ENCODE peak calls at places on chromosomes 16 and 17, in six cellular contexts. I is SK-N-SH, Y is H1, Q is GM12878, Z is HepG2, H is K562. S is an unnamed sample.

GRCh38 chr16:70437582-70438324 is 1.1 kb downstream of the ST3GAL2 start:
- DNase-seq in I (peak), Y (no peak), Q (no peak), Z (no peak), H (no peak), S (no peak)

GRCh38 chr16:57694556-57695377 is at the start of gene DRC7:
- DNase-seq in I (peak), Y (peak), Q (no peak), Z (peak), H (peak), S (peak)

GRCh38 chr17:44830359-44831269 is 527 bp upstream of the GJC1 start:
- DNase-seq in I (no peak), Y (peak), Q (no peak), Z (no peak), H (no peak), S (no peak)

GRCh38 chr17:81000631-81001357 is 9.2 kb downstream of the CHMP6 start:
- DNase-seq in I (peak), Y (no peak), Q (no peak), Z (peak), H (no peak), S (no peak)

GRCh38 chr16:87486282-87486681 is 6.5 kb downstream of the ZCCHC14 start:
- DNase-seq in I (no peak), Y (no peak), Q (no peak), Z (no peak), H (no peak), S (no peak)

GRCh38 chr17:2885751-2886150 is 89.5 kb downstream of the RAP1GAP2 start:
- DNase-seq in I (peak), Y (no peak), Q (no peak), Z (no peak), H (no peak), S (no peak)

GRCh38 chr16:23408242-23409201 is 44.5 kb downstream of the COG7 start:
- DNase-seq in I (peak), Y (no peak), Q (no peak), Z (no peak), H (no peak), S (no peak)

GRCh38 chr17:73907601-73907910 is 263.3 kb upstream of the SDK2 start:
- DNase-seq in I (no peak), Y (no peak), Q (no peak), Z (no peak), H (peak), S (no peak)

GRCh38 chr17:68840073-68840472 is 115.1 kb downstream of the ABCA8 start:
- DNase-seq in I (no peak), Y (no peak), Q (no peak), Z (no peak), H (no peak), S (no peak)

GRCh38 chr17:82939213-82940030 is 99.6 kb upstream of the ZNF750 start:
- DNase-seq in I (no peak), Y (no peak), Q (no peak), Z (no peak), H (no peak), S (no peak)

GRCh38 chr17:59754547-59754946 is 47.1 kb downstream of the VMP1 start:
- DNase-seq in I (no peak), Y (no peak), Q (no peak), Z (peak), H (peak), S (no peak)

GRCh38 chr17:60102632-60103047 is 23.9 kb upstream of the HEATR6 start:
- DNase-seq in I (no peak), Y (no peak), Q (no peak), Z (no peak), H (no peak), S (peak)

GRCh38 chr16:19872179-19872863 is 12.3 kb downstream of the GPRC5B start:
- DNase-seq in I (no peak), Y (no peak), Q (no peak), Z (no peak), H (no peak), S (no peak)

GRCh38 chr16:69927056-69927757 is 23.9 kb upstream of the CLEC18A start:
- DNase-seq in I (no peak), Y (no peak), Q (no peak), Z (peak), H (no peak), S (no peak)

GRCh38 chr16:11131706-11132105 is 124.3 kb downstream of the SOCS1 start:
- DNase-seq in I (peak), Y (no peak), Q (no peak), Z (no peak), H (no peak), S (no peak)

GRCh38 chr17:49951362-49952080 is 17.5 kb upstream of the DLX4 start:
- DNase-seq in I (peak), Y (no peak), Q (no peak), Z (no peak), H (no peak), S (no peak)

GRCh38 chr17:42286411-42287295 is 1.6 kb upstream of the STAT5A start:
- DNase-seq in I (peak), Y (no peak), Q (no peak), Z (no peak), H (no peak), S (no peak)

GRCh38 chr16:90019543-90020259 is 445 bp upstream of the DBNDD1 start:
- DNase-seq in I (peak), Y (no peak), Q (no peak), Z (peak), H (peak), S (no peak)

GRCh38 chr17:30379303-30380105 is 777 bp downstream of the CPD start:
- DNase-seq in I (peak), Y (no peak), Q (no peak), Z (no peak), H (peak), S (peak)

GRCh38 chr17:75910699-75911098 is 6.0 kb upstream of the MRPL38 start:
- DNase-seq in I (no peak), Y (no peak), Q (no peak), Z (no peak), H (no peak), S (no peak)

GRCh38 chr17:48333034-48333491 is 97.0 kb downstream of the SKAP1 start:
- DNase-seq in I (no peak), Y (no peak), Q (no peak), Z (no peak), H (no peak), S (no peak)

GRCh38 chr17:48336986-48337385 is 93.0 kb downstream of the SKAP1 start:
- DNase-seq in I (no peak), Y (no peak), Q (no peak), Z (no peak), H (no peak), S (no peak)

GRCh38 chr17:48338720-48339119 is 91.3 kb downstream of the SKAP1 start:
- DNase-seq in I (no peak), Y (no peak), Q (no peak), Z (no peak), H (no peak), S (no peak)

GRCh38 chr17:48335168-48335567 is 94.8 kb downstream of the SKAP1 start:
- DNase-seq in I (no peak), Y (no peak), Q (no peak), Z (no peak), H (no peak), S (no peak)

DNA sequence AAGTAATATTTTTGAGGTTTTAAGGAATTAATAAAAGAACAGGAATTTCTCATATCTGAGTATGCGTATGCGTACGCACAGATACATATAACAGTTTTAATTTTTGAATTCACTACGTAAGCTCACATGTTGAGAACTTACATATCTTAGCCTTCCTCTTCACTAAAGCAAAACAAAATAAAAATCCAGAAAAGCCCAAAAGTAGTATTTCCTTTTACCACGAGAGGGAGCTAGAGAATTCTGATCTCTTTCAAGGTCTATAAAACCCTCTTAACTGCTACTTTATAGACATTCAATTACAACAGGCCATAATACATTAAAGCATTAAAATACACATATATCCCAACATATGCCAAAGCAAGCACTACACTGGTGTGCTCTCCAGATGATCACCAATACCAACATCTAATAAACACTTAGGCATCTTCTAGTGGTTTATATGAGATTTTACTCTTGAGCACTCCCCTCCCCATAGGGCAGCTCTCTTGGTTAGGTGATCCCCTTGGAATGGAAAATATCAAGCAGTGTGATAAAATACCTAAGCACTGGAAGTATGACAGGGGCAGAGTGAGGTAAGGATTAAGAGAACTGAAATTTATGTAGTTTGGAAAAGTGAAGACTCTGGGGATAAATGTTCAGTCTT is 94.0 kb downstream of the SKAP1 start:
- DNase-seq in I (peak), Y (no peak), Q (peak), Z (peak), H (peak), S (no peak)
- TF ChIP-seq GABPA in I (no peak), Y (no peak), Q (no peak), Z (no peak), H (no peak), S (no peak)

GRCh38 chr16:9969580-9969979 is 212.6 kb downstream of the GRIN2A start:
- DNase-seq in I (no peak), Y (no peak), Q (no peak), Z (no peak), H (no peak), S (no peak)
- TF ChIP-seq CTCF in I (no peak), Y (peak), Q (no peak), Z (no peak), H (no peak), S (no peak)

GRCh38 chr16:1056196-1056595 is 16.4 kb upstream of the SSTR5 start:
- DNase-seq in I (no peak), Y (no peak), Q (no peak), Z (no peak), H (no peak), S (no peak)

GRCh38 chr16:1058216-1058615 is 14.3 kb upstream of the SSTR5 start:
- DNase-seq in I (no peak), Y (no peak), Q (no peak), Z (no peak), H (no peak), S (no peak)

GRCh38 chr16:1055557-1055924 is 17.0 kb upstream of the SSTR5 start:
- DNase-seq in I (no peak), Y (no peak), Q (no peak), Z (no peak), H (no peak), S (no peak)

GRCh38 chr16:1059310-1059709 is 13.2 kb upstream of the SSTR5 start:
- DNase-seq in I (no peak), Y (no peak), Q (no peak), Z (no peak), H (no peak), S (no peak)

DNA sequence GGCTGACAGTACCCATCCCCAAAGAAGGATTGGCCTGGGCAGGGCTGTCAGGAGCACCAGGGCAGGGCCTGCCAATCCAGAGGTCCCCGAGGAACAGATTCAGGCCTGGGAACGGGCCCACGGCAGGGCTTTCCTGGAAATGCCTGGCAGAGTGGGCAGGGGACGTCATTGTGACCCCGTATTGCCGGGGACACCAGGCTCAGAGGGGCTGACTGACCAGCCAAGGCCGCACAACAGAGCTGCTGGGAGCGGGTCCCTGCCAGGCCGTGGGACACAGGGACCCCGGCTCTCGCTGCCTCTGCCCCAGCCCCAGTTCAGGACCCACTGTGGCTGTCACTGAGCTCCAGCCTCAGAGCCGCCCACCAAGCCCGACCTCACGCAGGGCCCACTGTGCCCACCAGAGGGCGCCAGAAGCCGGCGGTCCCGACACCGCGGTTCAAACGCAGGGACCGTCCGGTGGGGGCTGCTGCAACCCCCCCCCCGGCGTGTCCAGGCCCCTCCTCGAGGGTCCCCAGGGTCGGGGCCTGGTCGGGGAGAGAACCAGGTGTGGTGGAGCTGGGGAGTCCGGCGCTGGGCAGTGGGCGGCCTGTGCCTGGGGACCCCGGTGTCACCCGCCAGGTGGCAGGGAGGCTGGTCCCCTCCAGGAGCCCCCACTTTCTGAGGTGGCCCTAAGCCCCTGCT is 15.2 kb upstream of the SSTR5 start:
- DNase-seq in I (peak), Y (no peak), Q (no peak), Z (no peak), H (peak), S (peak)
- TF ChIP-seq GABPA in I (no peak), Y (peak), Q (no peak), Z (no peak), H (no peak), S (no peak)

GRCh38 chr17:58376472-58376921 is 24.5 kb upstream of the SUPT4H1 start:
- DNase-seq in I (no peak), Y (no peak), Q (no peak), Z (no peak), H (no peak), S (no peak)

GRCh38 chr17:58377005-58377660 is 25.1 kb upstream of the SUPT4H1 start:
- DNase-seq in I (no peak), Y (no peak), Q (no peak), Z (no peak), H (no peak), S (no peak)

GRCh38 chr17:58375811-58376210 is 23.8 kb upstream of the SUPT4H1 start:
- DNase-seq in I (no peak), Y (no peak), Q (no peak), Z (no peak), H (no peak), S (no peak)

GRCh38 chr17:58378895-58379824 is 27.2 kb upstream of the SUPT4H1 start:
- DNase-seq in I (no peak), Y (no peak), Q (no peak), Z (no peak), H (no peak), S (no peak)

DNA sequence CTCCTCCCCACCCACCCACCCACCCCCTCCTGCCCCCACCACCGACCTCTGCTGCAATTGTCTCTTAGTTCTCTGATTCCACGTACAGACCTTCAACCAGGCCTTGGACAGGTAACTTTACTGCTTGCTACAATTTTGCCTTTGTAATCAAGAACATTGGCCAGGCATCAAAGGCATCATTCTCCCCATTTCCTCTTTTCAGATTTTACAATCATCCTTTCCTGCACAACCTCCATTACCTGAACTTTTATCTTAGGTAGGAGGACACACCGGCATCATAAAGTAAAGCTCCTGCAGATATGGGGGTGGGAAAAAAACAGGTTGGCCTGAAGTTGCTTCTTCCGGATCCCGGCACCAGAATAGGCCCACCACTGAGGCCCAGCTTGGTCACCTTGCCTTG is 25.7 kb upstream of the SUPT4H1 start:
- DNase-seq in I (no peak), Y (no peak), Q (no peak), Z (no peak), H (no peak), S (no peak)
- TF ChIP-seq CTCF in I (no peak), Y (no peak), Q (no peak), Z (no peak), H (no peak), S (no peak)

GRCh38 chr17:66840061-66840460 is 5.1 kb downstream of the CACNG5 start:
- DNase-seq in I (no peak), Y (no peak), Q (no peak), Z (no peak), H (no peak), S (no peak)

GRCh38 chr17:66842959-66843358 is 8.0 kb downstream of the CACNG5 start:
- DNase-seq in I (no peak), Y (no peak), Q (no peak), Z (no peak), H (no peak), S (no peak)

GRCh38 chr17:66841328-66841727 is 6.4 kb downstream of the CACNG5 start:
- DNase-seq in I (no peak), Y (no peak), Q (no peak), Z (no peak), H (no peak), S (no peak)

GRCh38 chr17:66842505-66842904 is 7.6 kb downstream of the CACNG5 start:
- DNase-seq in I (no peak), Y (no peak), Q (no peak), Z (no peak), H (no peak), S (no peak)

DNA sequence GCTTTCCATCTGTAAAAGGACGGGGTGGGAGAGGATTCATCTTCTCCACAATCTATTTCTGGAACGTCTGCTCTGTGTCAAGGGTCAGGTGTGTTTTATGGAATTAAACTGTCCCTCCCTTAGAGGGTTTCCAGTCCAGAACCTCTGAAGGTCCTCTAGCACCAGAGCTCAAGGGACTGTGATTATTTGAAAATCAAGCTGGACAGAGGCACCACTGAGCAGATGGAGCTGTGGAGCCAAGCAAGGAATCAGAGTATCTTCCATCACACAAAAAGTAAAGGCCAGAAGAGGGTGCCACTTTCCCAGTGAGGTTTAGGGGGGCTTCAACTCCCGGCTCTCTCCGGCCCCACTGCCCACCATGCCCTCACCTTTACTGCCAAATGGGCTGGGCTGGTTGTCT is 6.8 kb downstream of the CACNG5 start:
- DNase-seq in I (no peak), Y (no peak), Q (no peak), Z (no peak), H (no peak), S (no peak)
- TF ChIP-seq GABPA in I (no peak), Y (no peak), Q (no peak), Z (no peak), H (no peak), S (no peak)

GRCh38 chr16:29805232-29806095 is 865 bp upstream of the MAZ start:
- DNase-seq in I (peak), Y (peak), Q (peak), Z (peak), H (peak), S (peak)
- TF ChIP-seq CTCF in I (no peak), Y (no peak), Q (no peak), Z (peak), H (no peak), S (no peak)

GRCh38 chr16:85945424-85945751 is 46.4 kb downstream of the IRF8 start:
- DNase-seq in I (no peak), Y (no peak), Q (no peak), Z (no peak), H (no peak), S (no peak)
- TF ChIP-seq GABPA in I (no peak), Y (no peak), Q (no peak), Z (no peak), H (no peak), S (no peak)

S was measured in HL-60.